ENCODE peak calls at places on chromosomes 16 and 17, in five cellular contexts. V is GM13977; O is activated naive CD4-positive, alpha-beta T cell treated with Interleukin-2 at 50 U/mL for 16 hours; X is H4; Z is uterus. R is an unnamed sample.

GRCh38 chr17:3911271-3912053 is 4.8 kb downstream of the P2RX1 start:
- DNase-seq in X (no peak), Z (no peak), V (peak), O (peak), R (peak)

GRCh38 chr16:87461466-87461975 is 31.3 kb downstream of the ZCCHC14 start:
- DNase-seq in Z (peak), O (peak), X (peak), V (peak), R (peak)

GRCh38 chr16:1546430-1546829 is 13.0 kb downstream of the TMEM204 start:
- DNase-seq in Z (no peak), O (no peak), X (no peak), V (no peak), R (no peak)

GRCh38 chr17:77491921-77492445 is 351.2 kb downstream of the SEC14L1 start:
- DNase-seq in Z (peak), O (peak), X (no peak), V (no peak), R (peak)

GRCh38 chr16:75236232-75236631 is 15.2 kb downstream of the BCAR1 start:
- DNase-seq in V (no peak), X (no peak), Z (no peak), O (peak), R (no peak)

GRCh38 chr16:23245268-23245667 is 56.8 kb upstream of the SCNN1B start:
- DNase-seq in O (no peak), Z (peak), X (no peak), V (no peak), R (no peak)

GRCh38 chr17:61398721-61399130 is 917 bp upstream of the TBX2 start:
- DNase-seq in O (no peak), Z (no peak), X (no peak), V (no peak), R (no peak)

GRCh38 chr17:57350266-57350665 is 93.9 kb downstream of the MSI2 start:
- DNase-seq in Z (no peak), X (no peak), V (no peak), O (no peak), R (no peak)

GRCh38 chr17:78933025-78933958 is 8.1 kb upstream of the TIMP2 start:
- DNase-seq in O (peak), X (peak), Z (peak), V (peak), R (peak)

GRCh38 chr17:44934745-44935105 is 12.8 kb downstream of the KIF18B start:
- DNase-seq in V (no peak), Z (no peak), O (no peak), X (no peak), R (no peak)

GRCh38 chr17:1362964-1363363 is 37.1 kb downstream of the YWHAE start:
- DNase-seq in X (no peak), V (no peak), Z (no peak), O (no peak), R (peak)

GRCh38 chr16:30526137-30526822 is at the start of gene ZNF768:
- DNase-seq in V (peak), O (peak), Z (peak), X (no peak), R (no peak)

GRCh38 chr17:8557176-8557806 is 73.2 kb downstream of the MYH10 start:
- DNase-seq in X (peak), O (no peak), Z (no peak), V (no peak), R (no peak)

GRCh38 chr17:82690786-82691489 is 7.6 kb downstream of the RAB40B start:
- DNase-seq in Z (no peak), O (no peak), X (no peak), V (no peak), R (no peak)